ENCODE peak calls at places on chromosomes 4 and X, in eight cellular contexts. Z is ovary, Y is A549, X is Peyer's patch, B is body of pancreas, H is stomach, U is adrenal gland, J is IMR-90. K is an unnamed sample.
A peak's percentile ranks its signal among the peaks of the same experiment; 100 is the strongest.

GRCh38 chrX:82466994-82467393 is 1041.1 kb upstream of the POU3F4 start:
- DNase-seq in Z (no peak), B (no peak), H (no peak), Y (no peak), J (no peak), X (no peak), U (no peak), K (no peak)

GRCh38 chrX:18549643-18550042 is 122.3 kb downstream of the RS1 start:
- DNase-seq in B (no peak), J (no peak), H (no peak), Z (no peak), X (no peak), U (no peak), Y (no peak), K (no peak)

GRCh38 chr4:168486961-168487820 is 6.9 kb upstream of the DDX60L start:
- DNase-seq in U (no peak), X (no peak), Z (no peak), H (no peak), B (no peak), Y (peak; percentile 58), J (peak; percentile 82), K (no peak)

GRCh38 chr4:89416968-89417367 is 109.4 kb upstream of the GPRIN3 start:
- DNase-seq in U (no peak), H (no peak), J (no peak), Z (no peak), Y (no peak), X (no peak), B (no peak), K (no peak)

GRCh38 chr4:166535865-166536264 is 662.8 kb downstream of the TLL1 start:
- DNase-seq in H (no peak), U (no peak), Z (no peak), J (no peak), X (no peak), Y (no peak), B (no peak), K (no peak)

GRCh38 chr4:123995939-123996338 is 599.3 kb downstream of the SPRY1 start:
- DNase-seq in H (no peak), B (no peak), Z (no peak), U (no peak), X (no peak), Y (no peak), J (peak; percentile 88), K (no peak)

GRCh38 chr4:54909964-54910363 is 215.4 kb downstream of the KDR start:
- DNase-seq in B (no peak), X (no peak), J (no peak), Y (no peak), Z (no peak), H (no peak), U (no peak), K (no peak)

GRCh38 chrX:17020828-17021821 is 74.7 kb downstream of the REPS2 start:
- DNase-seq in U (no peak), J (no peak), Y (no peak), B (no peak), X (no peak), H (no peak), Z (no peak), K (no peak)

DNA sequence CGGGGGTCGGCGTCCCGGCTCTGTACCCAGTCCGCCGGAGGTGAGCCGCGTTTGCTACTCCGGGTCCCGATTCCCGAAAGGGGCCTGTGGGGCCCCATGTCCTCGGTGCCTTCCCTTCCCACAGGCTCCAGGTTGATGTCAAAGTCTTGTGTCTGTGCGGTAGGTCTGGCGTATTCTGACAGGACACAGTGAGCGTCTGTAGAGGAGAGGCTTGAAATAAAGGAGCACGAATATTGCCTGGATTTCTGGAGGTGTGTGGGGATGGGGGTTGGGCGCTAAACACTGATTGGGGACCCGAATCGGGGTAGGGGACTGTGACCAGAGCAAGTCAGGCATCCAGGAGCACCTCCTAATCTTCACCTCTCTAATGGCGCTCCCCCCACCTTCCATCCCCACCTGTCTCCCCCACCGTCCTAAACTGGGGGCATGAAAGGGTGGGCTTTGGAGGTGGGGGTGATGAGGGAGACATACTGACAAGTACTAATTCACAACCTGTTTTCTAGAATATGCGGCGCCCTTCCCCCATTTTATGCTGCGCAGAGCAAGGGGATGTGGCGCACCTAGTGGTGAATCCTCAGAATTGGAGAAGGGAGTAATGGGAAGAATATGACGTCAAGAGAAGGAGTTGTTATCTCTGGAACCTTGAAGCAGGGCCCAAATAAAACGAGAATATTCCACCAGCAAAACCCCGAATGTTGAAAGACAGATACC is 874 bp downstream of the GPRASP2 start:
- DNase-seq in Y (peak; percentile 55), X (no peak), U (peak; percentile 79), B (peak; percentile 75), H (peak; percentile 42), Z (peak; percentile 76), J (peak; percentile 41), K (no peak)
- TF ChIP-seq POLR2A in Y (no peak), X (no peak), U (peak; percentile 28), B (no peak), H (no peak), Z (peak; percentile 60), J (no peak), K (no peak)

GRCh38 chr4:24219171-24219570 is 329.3 kb upstream of the PPARGC1A start:
- DNase-seq in B (peak; percentile 24), J (peak; percentile 39), U (peak; percentile 53), Z (no peak), Y (no peak), X (no peak), H (no peak), K (no peak)
- TF ChIP-seq POLR2A in B (no peak), J (no peak), U (no peak), Z (no peak), Y (no peak), X (no peak), H (no peak), K (no peak)

GRCh38 chr4:148868207-148868606 is 426.0 kb upstream of the NR3C2 start:
- DNase-seq in H (no peak), U (no peak), B (no peak), J (no peak), Y (no peak), Z (no peak), X (no peak), K (no peak)

DNA sequence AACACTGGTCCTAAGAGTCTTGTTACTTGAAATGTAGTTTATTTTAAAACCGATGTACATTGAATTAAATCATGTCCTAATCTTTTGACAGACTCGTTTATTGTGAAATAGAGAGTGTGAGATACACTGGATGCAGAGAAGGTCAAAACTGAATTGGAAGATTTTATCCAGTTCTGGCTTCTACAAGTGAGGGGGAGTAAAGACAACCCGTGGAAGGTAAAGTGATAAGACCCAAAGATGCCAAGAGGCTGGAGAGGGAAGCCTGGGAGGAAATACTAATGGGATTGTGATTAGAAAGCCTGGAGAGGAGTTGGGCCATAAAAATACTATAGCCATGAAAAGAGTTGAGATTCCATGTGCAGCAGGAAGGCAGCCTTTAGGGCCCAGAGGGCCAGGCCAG is 424.5 kb upstream of the NR3C2 start:
- DNase-seq in U (no peak), X (no peak), Y (no peak), B (no peak), H (no peak), Z (no peak), J (no peak), K (no peak)
- TF ChIP-seq POLR2A in U (no peak), X (no peak), Y (no peak), B (no peak), H (no peak), Z (no peak), J (no peak), K (no peak)

GRCh38 chr4:98929341-98930267 is 671 bp upstream of the EIF4E start:
- DNase-seq in J (peak; percentile 98), X (peak; percentile 53), H (peak; percentile 71), U (peak; percentile 90), Y (peak; percentile 62), B (peak; percentile 76), Z (peak; percentile 53), K (peak; percentile 26)

GRCh38 chr4:98928505-98929340 is at the start of gene EIF4E:
- DNase-seq in Y (peak; percentile 83), B (peak; percentile 99), U (peak; percentile 99), X (peak; percentile 95), J (peak; percentile 99), H (peak; percentile 98), Z (peak; percentile 97), K (peak; percentile 71)

GRCh38 chr4:98930311-98930865 is 1.5 kb upstream of the EIF4E start:
- DNase-seq in Z (no peak), J (no peak), B (no peak), U (no peak), X (no peak), H (no peak), Y (no peak), K (no peak)

GRCh38 chr4:98932539-98932938 is 3.6 kb upstream of the EIF4E start:
- DNase-seq in H (no peak), X (no peak), B (no peak), J (peak; percentile 69), Y (no peak), U (no peak), Z (no peak), K (no peak)

GRCh38 chr4:98928131-98928504 is 815 bp downstream of the EIF4E start:
- DNase-seq in Y (peak; percentile 67), Z (peak; percentile 66), B (peak; percentile 76), H (peak; percentile 65), U (peak; percentile 80), X (peak; percentile 74), J (peak; percentile 78), K (peak; percentile 47)
- TF ChIP-seq POLR2A in Y (peak; percentile 50), Z (no peak), B (no peak), H (no peak), U (no peak), X (no peak), J (no peak), K (peak; percentile 89)

GRCh38 chr4:95294291-95294690 is 254.5 kb downstream of the UNC5C start:
- DNase-seq in J (no peak), Z (no peak), H (no peak), X (no peak), U (no peak), Y (no peak), B (no peak), K (no peak)

GRCh38 chr4:95290702-95291101 is 258.1 kb downstream of the UNC5C start:
- DNase-seq in U (no peak), X (no peak), H (no peak), B (no peak), Z (no peak), J (no peak), Y (no peak), K (no peak)

GRCh38 chr4:95289028-95289634 is 259.6 kb downstream of the UNC5C start:
- DNase-seq in B (peak; percentile 6), X (no peak), J (peak; percentile 16), U (peak; percentile 54), H (no peak), Z (no peak), Y (no peak), K (no peak)

GRCh38 chr4:95296052-95296451 is 252.7 kb downstream of the UNC5C start:
- DNase-seq in U (no peak), Z (no peak), Y (no peak), X (no peak), J (no peak), B (no peak), H (no peak), K (no peak)

DNA sequence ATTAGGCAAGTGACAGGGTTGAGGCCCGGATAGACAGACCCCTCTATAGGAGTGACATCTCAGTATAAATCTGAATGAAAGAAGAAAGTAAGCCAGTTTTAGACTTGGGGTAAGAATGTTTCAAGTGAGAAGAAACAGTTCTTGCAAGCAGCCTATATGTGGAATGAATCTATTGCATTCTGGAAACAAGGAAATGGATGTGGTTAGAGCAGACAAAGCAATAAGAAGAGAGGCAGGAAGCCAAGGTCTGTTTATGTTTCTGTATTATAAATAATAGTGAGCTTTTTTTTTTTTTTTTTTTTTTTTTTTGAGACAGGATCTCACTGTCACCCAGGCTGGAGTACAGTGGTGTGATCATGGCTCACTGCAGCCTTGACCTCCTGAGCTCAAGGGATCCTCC is 255.8 kb downstream of the UNC5C start:
- DNase-seq in Y (no peak), Z (no peak), H (no peak), B (no peak), U (peak; percentile 5), J (no peak), X (no peak), K (no peak)
- TF ChIP-seq POLR2A in Y (no peak), Z (no peak), H (no peak), B (no peak), U (no peak), J (no peak), X (no peak), K (no peak)

K was measured in GM12891.